ENCODE peak calls at places on chromosomes 12 and 14, in ten cellular contexts. J is HCT116, Z is HepG2, E is body of pancreas, D is stomach, H is K562, K is endothelial cell of umbilical vein, V is heart left ventricle, I is IMR-90, B is right lobe of liver. M is an unnamed sample.

GRCh38 chr12:88634008-88634407 is 53.7 kb upstream of the KITLG start:
- DNase-seq in E (peak), H (no peak), D (no peak), K (peak), J (no peak), Z (no peak), B (no peak), V (no peak), I (no peak), M (no peak)

GRCh38 chr12:32264995-32265394 is 134.4 kb upstream of the FGD4 start:
- DNase-seq in K (peak), J (no peak), B (no peak), Z (no peak), I (peak), H (no peak), D (no peak), V (no peak), E (no peak), M (peak)

GRCh38 chr12:111841236-111841749 is 735 bp upstream of the MAPKAPK5 start:
- DNase-seq in E (no peak), H (peak), V (no peak), B (no peak), D (no peak), Z (no peak), I (no peak), J (no peak), K (peak), M (no peak)

GRCh38 chr12:122851820-122852219 is 16.6 kb downstream of the HIP1R start:
- DNase-seq in J (no peak), I (peak), B (no peak), E (no peak), K (peak), Z (no peak), V (no peak), D (no peak), H (no peak), M (no peak)

GRCh38 chr12:59040043-59040442 is 119.7 kb upstream of the LRIG3 start:
- DNase-seq in D (no peak), H (no peak), Z (no peak), J (no peak), B (no peak), E (no peak), K (no peak), V (no peak), I (peak), M (no peak)

GRCh38 chr14:100545359-100545758 is 41.9 kb downstream of the BEGAIN start:
- DNase-seq in K (no peak), J (no peak), E (no peak), B (no peak), H (no peak), V (no peak), D (no peak), I (no peak), Z (no peak), M (no peak)

GRCh38 chr12:6950401-6950801 is 755 bp upstream of the PTPN6 start:
- DNase-seq in D (no peak), J (no peak), E (no peak), B (peak), I (no peak), Z (no peak), K (no peak), H (no peak), V (no peak), M (no peak)

GRCh38 chr12:121610239-121611149 is 15.8 kb upstream of the ORAI1 start:
- DNase-seq in K (no peak), J (no peak), E (no peak), H (peak), I (peak), Z (no peak), D (no peak), V (no peak), B (no peak), M (no peak)

DNA sequence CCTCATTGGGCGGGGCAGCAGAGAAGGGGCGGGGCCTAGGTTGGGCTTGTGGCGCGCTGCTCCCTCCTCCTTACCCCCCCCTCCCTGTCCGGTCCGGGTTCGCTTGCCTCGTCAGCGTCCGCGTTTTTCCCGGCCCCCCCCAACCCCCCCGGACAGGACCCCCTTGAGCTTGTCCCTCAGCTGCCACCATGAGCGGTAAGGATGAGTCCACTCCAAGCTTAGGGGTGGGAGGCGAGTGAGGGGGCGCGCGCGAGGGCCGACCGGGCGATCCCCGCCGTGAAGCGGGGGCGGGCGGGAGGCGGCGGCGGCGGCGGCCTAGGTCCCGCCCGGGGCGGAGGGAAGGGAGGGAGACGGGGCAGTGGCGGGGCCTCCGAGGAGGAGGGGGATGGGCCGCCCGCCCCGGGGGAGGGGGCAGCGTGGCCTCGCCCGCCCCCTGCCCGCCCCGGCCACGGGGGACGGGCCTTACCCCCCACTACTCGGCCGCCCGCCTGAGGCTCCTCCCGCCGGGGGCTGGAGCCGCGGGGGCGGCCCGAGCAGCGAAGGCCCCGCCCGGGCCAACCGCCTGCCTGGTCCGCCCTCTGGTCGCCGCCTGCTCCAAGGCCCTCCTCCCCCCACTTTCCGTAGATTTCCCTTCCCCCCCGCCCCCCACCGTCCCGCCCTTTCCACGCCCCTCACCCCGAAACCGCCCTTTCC is at the start of gene SP1:
- DNase-seq in J (peak), I (peak), H (peak), K (peak), Z (peak), D (peak), V (peak), B (peak), E (peak), M (peak)
- TF ChIP-seq POLR2A in J (no peak), I (peak), H (no peak), K (peak), Z (peak), D (no peak), V (peak), B (peak), E (no peak), M (peak)

GRCh38 chr12:118164798-118165486 is 29.0 kb downstream of the PEBP1 start:
- DNase-seq in V (no peak), J (peak), H (no peak), B (no peak), E (peak), I (peak), Z (peak), D (no peak), K (peak), M (no peak)
- TF ChIP-seq CTCF in V (peak), J (peak), H (peak), B (peak), E (peak), I (peak), Z (peak), D (peak), K (peak), M (peak)

DNA sequence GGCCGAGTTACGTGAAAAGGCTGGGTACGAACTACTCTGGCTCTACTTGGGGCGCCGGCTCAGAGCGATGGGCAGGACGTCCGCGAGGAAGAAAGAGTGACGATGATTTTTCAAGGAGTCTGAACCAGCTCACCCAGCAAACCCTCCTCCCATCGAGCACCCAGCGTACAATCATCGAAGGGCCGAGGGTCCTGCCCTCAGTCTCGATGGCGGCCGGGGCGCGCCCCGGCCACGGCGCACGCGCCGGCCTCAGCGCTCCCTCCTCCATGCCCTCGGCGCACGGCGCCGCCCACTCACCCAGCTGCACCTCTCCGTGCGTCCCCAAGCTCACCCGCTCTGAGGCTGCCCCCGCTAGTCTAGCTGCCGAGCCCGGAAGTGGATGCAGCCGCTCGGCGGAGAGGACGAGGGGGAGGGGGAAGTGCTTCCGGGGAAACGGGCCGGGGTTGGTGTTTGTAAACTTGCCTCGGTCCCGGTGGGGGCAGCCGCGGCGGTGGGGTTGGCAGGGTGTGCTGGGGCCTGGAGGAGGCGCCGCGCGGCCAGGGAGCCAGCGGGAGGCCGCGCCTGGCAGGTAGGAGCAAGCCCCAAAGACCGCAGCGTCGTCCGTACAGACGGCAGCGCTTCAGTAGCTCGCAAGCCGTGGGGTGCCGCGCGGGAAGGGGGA is at the start of the genes CSAD and ZNF740:
- DNase-seq in Z (peak), D (peak), J (peak), B (peak), E (peak), K (peak), H (peak), V (peak), I (peak), M (peak)
- TF ChIP-seq POLR2A in Z (peak), D (peak), J (no peak), B (peak), E (peak), K (peak), H (peak), V (peak), I (peak), M (peak)

GRCh38 chr12:130555628-130556485 is 160.2 kb downstream of the RIMBP2 start:
- DNase-seq in D (no peak), I (no peak), J (no peak), Z (no peak), K (no peak), B (no peak), V (no peak), E (peak), H (no peak), M (no peak)
- TF ChIP-seq CTCF in D (no peak), I (no peak), J (no peak), Z (no peak), K (no peak), B (no peak), V (no peak), E (no peak), H (no peak), M (no peak)

GRCh38 chr12:71755146-71755892 is 656 bp downstream of the RAB21 start:
- DNase-seq in V (peak), E (peak), K (peak), J (no peak), D (peak), I (peak), H (peak), Z (peak), B (no peak), M (peak)
- TF ChIP-seq POLR2A in V (no peak), E (no peak), K (no peak), J (no peak), D (no peak), I (peak), H (no peak), Z (peak), B (peak), M (no peak)

GRCh38 chr12:67677166-67677565 is 28.6 kb downstream of the DYRK2 start:
- DNase-seq in E (no peak), D (no peak), B (no peak), V (no peak), K (no peak), Z (no peak), J (no peak), H (no peak), I (peak), M (no peak)

GRCh38 chr12:67676624-67677023 is 28.1 kb downstream of the DYRK2 start:
- DNase-seq in D (no peak), I (peak), Z (no peak), V (no peak), H (no peak), J (no peak), E (no peak), K (no peak), B (no peak), M (no peak)

GRCh38 chr12:67681941-67682340 is 33.4 kb downstream of the DYRK2 start:
- DNase-seq in E (no peak), K (no peak), H (no peak), I (no peak), J (no peak), V (no peak), Z (no peak), B (no peak), D (no peak), M (no peak)

DNA sequence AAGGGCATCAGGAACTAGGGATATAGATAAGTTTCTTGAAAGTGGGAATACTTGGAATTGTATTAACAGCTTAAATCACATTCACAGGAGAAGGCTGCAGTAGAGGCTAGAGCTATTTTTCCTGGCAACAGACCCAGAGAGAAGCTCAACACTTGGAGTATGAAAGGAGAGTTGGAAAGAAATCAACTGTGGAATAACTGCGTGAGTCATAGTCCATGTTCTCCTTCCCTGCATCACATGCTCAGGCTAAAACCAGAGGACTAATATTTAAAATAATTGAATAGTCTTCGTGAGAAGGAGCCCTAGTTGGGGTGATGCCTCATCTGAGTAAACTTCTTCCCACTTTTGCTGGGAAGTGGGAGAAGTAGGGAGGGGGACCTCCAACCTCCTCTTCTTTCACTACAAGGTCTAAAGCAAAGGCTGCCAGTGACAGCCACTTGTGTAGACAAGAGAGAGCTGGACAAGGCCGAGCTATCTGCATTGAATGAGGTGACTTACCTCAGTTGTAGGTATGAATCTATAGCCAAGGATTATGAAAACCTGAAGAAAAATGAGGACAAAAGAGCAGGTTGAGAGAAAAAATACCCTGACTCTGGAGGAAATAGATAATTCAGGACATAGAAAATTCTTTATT is 32.7 kb downstream of the DYRK2 start:
- DNase-seq in B (no peak), D (no peak), Z (no peak), K (peak), V (no peak), I (peak), H (no peak), E (peak), J (no peak), M (no peak)
- TF ChIP-seq CTCF in B (no peak), D (no peak), Z (no peak), K (no peak), V (no peak), I (no peak), H (no peak), E (no peak), J (no peak), M (no peak)

DNA sequence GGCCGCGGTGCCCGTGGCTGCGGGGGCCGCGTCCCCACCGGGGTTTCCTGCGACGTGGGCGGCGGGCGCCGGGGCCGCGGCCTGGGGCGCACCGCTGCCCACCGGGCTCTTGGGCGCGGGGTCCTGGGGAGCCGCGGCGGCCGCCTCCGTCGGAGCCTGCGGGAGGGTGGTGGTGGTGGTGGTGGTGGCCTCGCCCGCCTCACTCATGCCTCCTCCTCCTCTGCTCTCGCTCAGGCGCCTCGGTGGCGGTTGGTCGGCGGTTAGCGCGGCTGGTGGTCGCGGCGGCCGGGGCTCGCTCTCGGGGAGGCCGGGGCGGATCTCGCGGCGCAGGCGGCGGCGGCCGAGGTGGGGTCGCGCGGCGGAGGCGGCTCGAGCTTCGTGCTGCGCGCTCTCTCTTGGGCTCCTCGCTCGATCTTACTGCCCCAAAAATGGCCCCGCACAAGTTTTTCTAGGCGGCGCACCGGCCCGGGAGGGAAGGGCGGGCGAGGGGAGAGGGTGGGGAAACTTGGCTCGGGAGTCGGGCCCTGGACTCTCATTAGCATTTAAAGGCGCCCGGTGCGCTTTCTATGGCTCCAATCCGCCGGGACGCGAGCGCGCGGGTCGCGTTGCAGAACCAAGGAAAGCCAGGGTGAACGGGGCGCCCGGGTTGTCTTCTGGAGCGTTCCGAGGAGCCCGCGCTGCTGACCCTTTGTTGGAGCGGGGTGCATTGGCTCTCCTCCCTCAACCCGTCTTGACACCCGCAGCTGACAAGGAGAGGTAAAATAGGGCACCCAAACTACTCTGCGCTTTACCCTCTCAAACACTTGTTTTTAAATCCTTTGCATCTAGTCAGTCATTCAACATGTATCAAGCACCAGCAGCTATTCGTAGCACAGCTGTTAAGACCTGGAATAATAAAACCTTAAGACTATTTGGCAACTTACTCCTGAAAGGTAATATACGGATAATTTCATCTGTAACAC is at the start of gene YBX3:
- DNase-seq in Z (peak), H (peak), D (peak), V (peak), K (peak), E (peak), B (peak), J (peak), I (peak), M (peak)
- TF ChIP-seq POLR2A in Z (peak), H (peak), D (no peak), V (peak), K (peak), E (peak), B (peak), J (peak), I (peak), M (peak)